ENCODE peak calls at places on chromosomes 1 and 21, in five cellular contexts. Q, O, G, I and D are unnamed samples. For H3K4me1, the result is how much of the 10 kb centered on the place peaks cover.

GRCh38 chr1:17624540-17625256 is 85.2 kb downstream of the ARHGEF10L start:
- DNase-seq in Q (no peak), G (no peak), I (peak), O (peak), D (no peak)

GRCh38 chr1:27296773-27297214 is 25.2 kb upstream of the TMEM222 start:
- DNase-seq in Q (peak), I (peak), G (peak), O (peak), D (peak)

GRCh38 chr1:219247441-219247840 is 73.8 kb downstream of the LYPLAL1 start:
- DNase-seq in I (no peak), O (no peak), G (no peak), Q (no peak), D (no peak)

GRCh38 chr1:8061210-8061609 is 35.1 kb upstream of the ERRFI1 start:
- DNase-seq in Q (peak), O (peak), G (no peak), I (peak), D (no peak)

GRCh38 chr1:159066108-159066507 is 10.5 kb downstream of the AIM2 start:
- DNase-seq in G (no peak), O (no peak), I (no peak), Q (no peak), D (no peak)

GRCh38 chr1:231219422-231220401 is 21.3 kb upstream of the GNPAT start:
- DNase-seq in O (no peak), I (no peak), Q (no peak), G (no peak), D (no peak)

GRCh38 chr1:214108097-214108446 is 120.3 kb downstream of the PROX1 start:
- DNase-seq in G (no peak), O (no peak), I (no peak), Q (no peak), D (no peak)

GRCh38 chr1:75725861-75726361 is 1.4 kb downstream of the ACADM start:
- DNase-seq in G (no peak), I (no peak), O (no peak), Q (no peak), D (no peak)

GRCh38 chr1:212155219-212155618 is 119.7 kb downstream of the DTL start:
- DNase-seq in Q (no peak), I (no peak), O (no peak), G (no peak), D (no peak)

GRCh38 chr21:15293251-15293650 is 228.5 kb upstream of the NRIP1 start:
- DNase-seq in O (peak), Q (peak), G (no peak), I (peak), D (no peak)

GRCh38 chr1:167881786-167882185 is 32.1 kb downstream of the ADCY10 start:
- DNase-seq in Q (no peak), G (no peak), I (no peak), O (peak), D (no peak)

GRCh38 chr1:58734630-58735029 is 34.8 kb upstream of the MYSM1 start:
- DNase-seq in Q (no peak), O (no peak), G (no peak), I (no peak), D (no peak)

DNA sequence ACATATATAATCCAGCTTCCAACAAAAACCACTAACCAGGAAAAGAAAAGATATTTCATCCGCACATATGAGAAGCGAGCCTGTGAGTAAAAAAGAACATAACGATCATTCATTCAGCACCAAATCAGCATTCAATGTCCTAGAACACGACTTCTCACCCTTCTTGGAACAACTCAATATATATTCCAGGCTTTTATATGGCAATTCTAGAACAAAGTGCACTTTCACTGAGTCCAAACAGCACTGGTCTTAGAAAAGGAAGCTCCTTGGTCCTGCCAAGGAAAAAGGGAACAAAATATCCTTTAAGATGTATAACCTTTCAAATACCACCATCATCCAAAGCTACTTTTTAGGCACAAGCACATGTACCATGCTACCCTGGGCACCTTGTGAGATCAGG is 44.5 kb downstream of the RPL5 start:
- DNase-seq in Q (no peak), I (no peak), O (no peak), G (no peak), D (no peak)
- H3K4me2 ChIP-seq in Q (no peak), I (no peak), O (no peak), G (no peak), D (peak)

DNA sequence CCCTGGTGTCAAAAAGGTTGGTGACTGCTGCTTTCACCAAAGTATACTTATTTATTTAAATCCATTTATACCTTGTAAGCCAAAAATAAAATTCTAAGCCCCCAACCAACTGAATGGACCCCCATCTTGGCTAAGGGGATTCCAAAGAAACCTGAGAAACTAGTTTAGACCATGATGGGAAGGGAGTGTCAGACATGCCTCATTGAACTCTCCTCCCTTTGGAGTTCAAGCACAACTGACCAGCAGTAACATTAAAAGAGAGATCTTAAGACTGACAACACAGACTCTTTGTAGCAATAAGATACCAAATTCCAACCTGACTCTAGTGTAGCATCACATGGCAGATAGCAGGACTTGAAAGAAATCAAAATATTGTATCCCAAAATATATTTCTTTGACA is 119.0 kb upstream of the ATP1A1 start:
- DNase-seq in O (no peak), I (no peak), G (no peak), Q (no peak), D (no peak)
- H3K4me1 ChIP-seq in O (under half), I (under half), G (under half), Q (under half), D (under half)

GRCh38 chr1:164735315-164736052 is 176.5 kb downstream of the PBX1 start:
- DNase-seq in O (peak), I (no peak), G (peak), Q (no peak), D (no peak)
- H3K4me2 ChIP-seq in O (peak), I (no peak), G (peak), Q (no peak), D (no peak)

GRCh38 chr1:225999912-226000337 is 782 bp upstream of the SDE2 start:
- DNase-seq in G (no peak), Q (peak), O (no peak), I (no peak), D (no peak)

GRCh38 chr1:225999227-225999911 is at the start of gene SDE2:
- DNase-seq in O (peak), G (peak), Q (peak), I (peak), D (peak)

GRCh38 chr1:226002667-226003501 is 3.7 kb upstream of the SDE2 start:
- DNase-seq in G (peak), O (peak), I (peak), Q (peak), D (peak)

GRCh38 chr1:226001852-226002666 is 2.9 kb upstream of the SDE2 start:
- DNase-seq in O (peak), G (no peak), I (no peak), Q (peak), D (peak)

DNA sequence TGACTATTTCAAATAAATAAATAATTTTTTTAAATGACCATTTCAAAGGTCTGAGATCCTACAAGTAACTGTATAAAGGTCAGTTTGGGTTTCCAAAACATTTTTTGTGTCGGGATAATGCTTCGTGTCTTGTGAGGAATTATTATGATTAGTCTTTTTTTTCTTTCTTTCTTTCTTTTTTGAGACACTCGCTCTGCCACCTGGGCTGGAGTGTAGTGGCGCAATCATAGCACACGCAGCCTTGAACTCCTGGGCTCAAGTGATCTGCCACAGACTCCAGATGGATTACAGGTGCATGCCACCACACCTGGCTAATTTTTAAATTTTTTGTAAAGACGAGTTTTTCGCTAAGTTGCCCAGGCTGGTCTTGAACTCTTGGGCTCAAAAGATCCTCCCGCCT is 1.9 kb upstream of the SDE2 start:
- DNase-seq in Q (no peak), G (no peak), O (no peak), I (no peak), D (no peak)
- H3K4me1 ChIP-seq in Q (under half), G (under half), O (under half), I (under half), D (under half)

GRCh38 chr1:12085643-12086260 is 22.6 kb downstream of the TNFRSF8 start:
- DNase-seq in I (no peak), Q (no peak), G (no peak), O (no peak), D (no peak)
- H3K4me2 ChIP-seq in I (no peak), Q (no peak), G (no peak), O (no peak), D (no peak)

GRCh38 chr1:21335088-21335678 is 44.9 kb upstream of the ECE1 start:
- DNase-seq in Q (no peak), G (no peak), I (no peak), O (no peak), D (no peak)

GRCh38 chr1:21332691-21333449 is 42.6 kb upstream of the ECE1 start:
- DNase-seq in Q (no peak), I (no peak), O (no peak), G (no peak), D (no peak)

GRCh38 chr1:21335750-21336168 is 45.5 kb upstream of the ECE1 start:
- DNase-seq in O (no peak), G (no peak), I (no peak), Q (no peak), D (peak)

GRCh38 chr1:21333824-21334213 is 43.6 kb upstream of the ECE1 start:
- DNase-seq in I (no peak), O (no peak), Q (no peak), G (no peak), D (no peak)

DNA sequence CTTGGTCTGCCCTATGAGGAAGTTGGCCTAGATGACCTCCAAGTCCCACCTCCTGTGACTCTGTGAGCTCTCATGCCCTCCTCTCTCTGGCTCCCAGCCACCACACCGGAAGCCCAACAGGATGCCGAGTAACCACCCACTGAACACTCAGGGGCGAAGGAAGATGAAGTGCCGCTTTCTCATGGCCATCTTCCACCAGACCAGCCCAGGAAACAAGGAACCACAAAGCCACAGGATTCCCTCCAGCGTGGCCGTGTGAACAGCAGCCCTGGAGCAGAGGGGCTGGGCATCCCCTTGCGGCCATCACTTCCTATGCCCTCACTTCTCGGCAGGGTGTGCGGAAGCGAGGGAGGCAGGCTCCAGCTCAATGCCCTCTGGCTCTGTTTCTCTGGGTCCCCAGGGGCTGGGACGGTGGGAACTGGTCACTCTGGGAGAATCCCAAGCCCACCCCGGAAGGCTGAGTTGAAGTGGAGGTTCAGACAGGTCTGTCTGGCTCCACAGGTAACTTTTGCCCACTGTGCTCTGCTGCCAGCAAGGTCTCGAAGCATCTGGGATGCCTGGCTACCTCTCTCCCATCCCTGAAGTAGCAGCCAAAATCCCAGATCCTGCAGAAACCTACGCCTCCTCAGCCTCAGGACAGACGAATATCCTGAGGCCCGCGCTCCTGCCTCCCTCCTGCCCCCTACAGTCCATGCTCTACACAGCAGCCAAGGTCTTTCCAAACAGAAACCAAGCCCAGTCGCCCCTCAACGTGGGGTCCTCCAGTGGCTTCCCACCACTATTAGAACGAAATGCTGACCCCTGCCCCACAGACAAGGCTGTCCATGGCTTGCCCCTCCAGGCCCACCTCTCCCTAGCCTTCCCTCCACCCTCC is 44.2 kb upstream of the ECE1 start:
- DNase-seq in O (peak), Q (peak), G (peak), I (no peak), D (peak)
- H3K4me1 ChIP-seq in O (half or more), Q (half or more), G (under half), I (half or more), D (under half)

GRCh38 chr1:99659755-99660210 is 13.9 kb downstream of the PALMD start:
- DNase-seq in I (no peak), O (peak), G (no peak), Q (peak), D (no peak)
- H3K4me2 ChIP-seq in I (no peak), O (no peak), G (no peak), Q (peak), D (no peak)